ENCODE peak calls at places on chromosomes 5 and 9, in four cellular contexts. A, V, F and H are unnamed samples.

GRCh38 chr9:112377087-112377486 is 2.8 kb upstream of the HSDL2 start:
- DNase-seq in A (no peak), V (no peak), F (no peak), H (no peak)

GRCh38 chr5:60210810-60211209 is 317.3 kb upstream of the PDE4D start:
- DNase-seq in A (peak; percentile 45), V (no peak), F (no peak), H (peak; percentile 2)

GRCh38 chr9:95102001-95102433 is 215.5 kb downstream of the FANCC start:
- DNase-seq in A (no peak), V (no peak), F (no peak), H (no peak)

GRCh38 chr5:2011481-2012411 is 129.0 kb upstream of the IRX4 start:
- DNase-seq in A (no peak), V (no peak), F (no peak), H (no peak)

GRCh38 chr5:150624334-150625163 is 15.9 kb upstream of the SYNPO start:
- DNase-seq in A (peak; percentile 71), V (no peak), F (no peak), H (peak; percentile 63)

GRCh38 chr5:101288633-101289032 is 385.6 kb upstream of the ST8SIA4 start:
- DNase-seq in A (no peak), V (no peak), F (no peak), H (peak; percentile 3)

GRCh38 chr5:643811-644271 is 31.7 kb downstream of the CEP72 start:
- DNase-seq in A (no peak), V (no peak), F (no peak), H (no peak)

GRCh38 chr9:93107151-93107824 is 11.3 kb downstream of the CARD19 start:
- DNase-seq in A (no peak), V (no peak), F (no peak), H (no peak)

GRCh38 chr5:95780597-95780996 is 41.9 kb downstream of the GLRX start:
- DNase-seq in A (no peak), V (no peak), F (no peak), H (peak; percentile 45)

DNA sequence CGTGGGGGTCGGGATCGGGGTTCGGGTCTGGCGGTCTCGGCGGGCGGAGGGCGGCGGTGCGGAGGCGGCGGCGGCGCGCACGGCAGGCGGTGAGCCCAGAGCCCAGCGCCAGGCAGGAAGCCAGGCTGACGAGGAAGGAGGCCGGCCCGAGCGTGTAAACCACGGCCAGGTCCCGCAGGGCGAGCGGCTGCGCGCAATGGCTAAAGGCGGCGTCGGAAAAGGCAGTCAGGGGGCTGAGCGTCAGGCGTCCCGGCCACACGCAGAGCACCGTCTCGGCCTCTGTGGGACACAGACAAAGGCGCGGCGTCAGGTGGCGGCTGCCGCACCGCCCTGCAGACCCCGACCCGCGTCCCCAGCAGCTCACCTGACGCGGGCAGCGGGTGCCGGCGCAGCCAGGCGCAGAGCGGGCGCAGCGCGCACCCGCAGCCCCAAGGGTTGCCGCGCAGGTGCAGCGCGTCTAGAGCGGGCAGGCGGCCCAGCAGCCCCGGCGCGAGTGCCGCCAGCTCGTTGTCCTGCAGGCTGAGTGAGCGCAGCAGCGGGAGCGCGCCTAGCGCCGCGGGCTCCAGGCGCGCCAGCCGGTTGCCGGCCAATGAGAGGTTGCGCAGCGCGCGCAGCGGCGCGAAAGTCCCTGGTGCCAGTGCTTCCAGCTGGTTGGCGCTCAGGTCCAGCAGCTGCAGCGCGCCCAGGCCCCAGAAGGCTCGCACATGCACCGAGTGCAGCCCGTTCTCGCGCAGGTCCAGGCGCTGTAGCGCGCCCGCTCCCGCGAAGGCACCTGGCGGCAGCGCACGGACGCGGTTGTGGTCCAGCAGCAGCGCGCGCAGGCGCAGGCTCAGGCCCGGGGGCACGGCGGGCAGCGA is 716 bp downstream of the LRRC26 start:
- DNase-seq in A (peak; percentile 89), V (peak; percentile 69), F (peak; percentile 65), H (peak; percentile 66)
- H4K20me1 ChIP-seq in A (no peaks in the 10 kb centered on the region), V (no peaks in the 10 kb centered on the region), F (no peaks in the 10 kb centered on the region), H (no peaks in the 10 kb centered on the region)

GRCh38 chr9:4144869-4145268 is 155.0 kb downstream of the GLIS3 start:
- DNase-seq in A (no peak), V (no peak), F (no peak), H (peak; percentile 36)
- H3K4me2 ChIP-seq in A (no peak overlapping the region), V (peak overlapping the region; percentile 75), F (no peak overlapping the region), H (peak overlapping the region; percentile 76)

DNA sequence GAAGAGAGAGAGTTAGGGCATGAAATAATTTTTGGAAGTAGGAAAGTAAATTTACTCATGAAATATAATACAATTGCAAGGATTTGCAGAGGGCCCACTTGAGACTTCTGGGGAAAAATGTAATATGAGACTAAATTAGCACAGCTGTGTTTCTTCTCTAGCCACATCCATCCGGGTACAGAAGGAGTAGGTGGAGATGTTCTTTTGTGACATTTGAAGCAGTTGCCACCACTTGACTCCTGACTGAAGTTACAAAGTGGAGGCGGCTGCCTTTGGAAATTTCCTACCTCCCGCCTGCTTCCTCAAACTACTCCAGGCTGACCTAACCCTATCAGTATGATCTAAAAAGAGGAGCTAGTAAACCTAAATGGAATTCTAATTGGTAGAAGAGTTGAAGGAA is 58.1 kb upstream of the SHISAL2B start:
- DNase-seq in A (peak; percentile 21), V (no peak), F (no peak), H (no peak)
- TF ChIP-seq EZH2phosphoT487 in A (no peak), V (no peak), F (no peak), H (no peak)

GRCh38 chr5:126603402-126603991 is 2.8 kb downstream of the PHAX start:
- DNase-seq in A (no peak), V (no peak), F (no peak), H (no peak)
- H4K20me1 ChIP-seq in A (peaks cover 52% of the 10 kb centered on the region), V (peaks cover 25% of the 10 kb centered on the region), F (peaks cover 17% of the 10 kb centered on the region), H (no peaks in the 10 kb centered on the region)

DNA sequence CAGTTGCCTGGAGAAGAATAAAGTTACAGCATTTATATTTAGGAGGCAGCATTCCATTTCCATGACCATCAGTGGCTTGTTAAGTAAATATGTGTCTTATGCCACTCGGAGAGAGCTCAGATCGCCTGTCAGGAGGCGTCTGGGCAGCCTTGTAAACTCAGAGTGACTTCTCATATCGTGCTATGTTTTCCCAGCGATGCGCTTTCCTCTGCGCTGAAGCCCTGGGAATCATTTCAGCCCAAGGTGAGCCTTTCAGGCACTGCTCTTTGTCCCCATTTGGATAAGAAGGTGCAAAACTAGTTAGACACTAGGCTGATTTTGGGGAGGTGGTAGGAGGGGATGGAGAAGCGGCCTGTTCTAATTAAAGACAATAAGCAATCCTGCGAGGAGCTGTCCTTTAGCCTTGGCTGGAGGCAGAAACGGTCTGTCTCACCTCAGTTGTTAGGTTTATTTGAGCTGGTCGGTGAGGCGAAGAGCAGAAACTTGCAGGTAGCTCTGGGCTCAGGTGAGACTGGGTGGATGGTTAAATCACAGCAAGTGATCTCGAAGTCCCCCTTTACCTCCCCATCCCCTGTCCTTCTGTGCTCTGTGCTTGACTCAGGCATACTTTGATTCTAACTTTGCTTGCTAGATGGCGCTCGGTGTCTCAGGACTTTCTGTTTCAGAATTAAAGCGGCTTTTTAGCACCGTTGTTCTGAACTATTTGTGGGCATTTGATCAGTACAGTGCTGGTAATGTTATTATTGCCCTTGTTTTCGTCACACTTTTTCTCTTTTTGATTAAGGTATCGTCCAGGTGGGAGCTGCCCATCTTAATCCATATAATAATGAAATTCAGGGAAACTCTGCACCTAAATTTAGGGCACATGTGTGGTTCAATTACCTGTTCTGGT is 24.6 kb downstream of the NR2F1 start:
- DNase-seq in A (peak; percentile 94), V (peak; percentile 94), F (no peak), H (peak; percentile 74)
- H3K4me2 ChIP-seq in A (peak overlapping the region; percentile 76), V (peak overlapping the region; percentile 90), F (peak overlapping the region; percentile 39), H (peak overlapping the region; percentile 86)

DNA sequence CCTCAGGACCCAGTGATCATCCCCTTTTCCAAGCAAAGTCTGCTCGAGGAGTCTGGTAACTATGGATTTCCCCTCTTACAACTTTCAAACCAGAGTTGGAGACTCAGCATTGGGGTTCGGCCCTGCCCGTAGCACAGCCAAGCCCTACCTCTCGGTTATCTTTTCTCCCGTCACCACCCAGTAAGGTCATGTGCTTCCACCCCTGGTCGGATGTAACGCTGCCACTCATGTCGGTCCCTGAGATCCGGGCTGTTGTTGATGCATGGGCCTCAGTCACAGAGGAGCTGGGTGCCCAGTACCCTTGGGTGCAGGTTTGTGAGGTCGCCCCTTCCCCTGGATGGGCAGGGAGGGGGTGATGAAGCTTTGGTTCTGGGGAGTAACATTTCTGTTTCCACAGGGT is 1.2 kb downstream of the GALT start:
- DNase-seq in A (no peak), V (no peak), F (no peak), H (no peak)
- TF ChIP-seq EZH2phosphoT487 in A (no peak), V (no peak), F (no peak), H (no peak)

GRCh38 chr5:141490771-141491170 is 1.9 kb downstream of the PCDHGC5 start:
- DNase-seq in A (no peak), V (no peak), F (no peak), H (no peak)

GRCh38 chr5:141489841-141490240 is 960 bp downstream of the PCDHGC5 start:
- DNase-seq in A (no peak), V (no peak), F (no peak), H (no peak)

GRCh38 chr5:141490271-141490670 is 1.4 kb downstream of the PCDHGC5 start:
- DNase-seq in A (no peak), V (no peak), F (no peak), H (no peak)

GRCh38 chr5:141487131-141487530 is 1.8 kb upstream of the PCDHGC5 start:
- DNase-seq in A (no peak), V (no peak), F (no peak), H (no peak)

DNA sequence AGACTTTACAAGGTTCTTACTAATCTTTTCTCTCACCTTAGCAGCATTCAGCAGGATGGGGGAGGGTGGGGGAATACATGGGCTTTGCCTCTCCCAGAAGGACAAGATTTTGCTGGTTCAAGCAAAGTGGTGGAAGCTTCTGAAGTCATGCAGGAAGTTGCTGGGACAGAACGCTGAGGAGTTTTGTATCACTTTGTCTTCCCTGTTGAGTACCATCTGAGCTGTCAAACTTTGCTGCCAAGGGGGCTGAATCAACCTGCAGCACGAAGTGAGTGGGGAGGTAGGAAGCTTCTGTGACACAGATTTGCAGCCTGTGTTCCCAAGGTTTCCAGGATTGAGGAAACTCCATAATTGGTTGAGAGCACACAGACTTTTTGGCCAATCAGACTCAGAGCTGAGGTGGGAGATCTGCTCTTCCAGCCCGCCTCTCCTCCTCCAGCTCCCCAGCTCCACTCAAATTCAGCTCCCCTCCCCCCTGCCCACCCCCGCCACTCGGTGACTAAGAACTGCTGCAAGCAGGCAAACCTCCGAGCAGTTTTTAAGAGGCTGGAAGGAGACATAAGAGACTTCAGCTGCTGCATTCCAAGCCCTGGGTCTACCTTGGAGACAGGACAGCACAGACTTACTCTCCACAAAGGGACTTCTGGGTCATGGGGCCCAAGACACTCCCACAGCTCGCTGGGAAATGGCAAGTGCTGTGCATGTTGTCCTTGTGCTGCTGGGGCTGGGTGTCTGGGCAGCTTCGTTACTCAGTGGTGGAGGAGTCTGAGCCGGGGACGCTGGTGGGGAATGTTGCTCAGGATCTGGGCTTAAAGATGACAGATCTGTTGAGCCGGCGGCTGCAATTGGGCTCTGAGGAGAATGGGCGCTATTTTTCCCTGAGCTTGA is at the start of gene PCDHGC5:
- DNase-seq in A (no peak), V (peak; percentile 71), F (no peak), H (peak; percentile 88)
- H4K20me1 ChIP-seq in A (peaks cover 3% of the 10 kb centered on the region), V (no peaks in the 10 kb centered on the region), F (no peaks in the 10 kb centered on the region), H (no peaks in the 10 kb centered on the region)

GRCh38 chr9:4929917-4930316 is 55.2 kb upstream of the JAK2 start:
- DNase-seq in A (no peak), V (peak; percentile 63), F (no peak), H (peak; percentile 32)

GRCh38 chr9:4926239-4926638 is 58.8 kb upstream of the JAK2 start:
- DNase-seq in A (no peak), V (no peak), F (no peak), H (no peak)

GRCh38 chr9:4923580-4924544 is 61.2 kb upstream of the JAK2 start:
- DNase-seq in A (peak; percentile 35), V (peak; percentile 53), F (no peak), H (peak; percentile 51)

GRCh38 chr9:4927043-4927471 is 58.0 kb upstream of the JAK2 start:
- DNase-seq in A (peak; percentile 62), V (no peak), F (no peak), H (peak; percentile 40)

GRCh38 chr9:4927701-4928100 is 57.4 kb upstream of the JAK2 start:
- DNase-seq in A (no peak), V (no peak), F (no peak), H (peak; percentile 39)
- H3K4me2 ChIP-seq in A (no peak overlapping the region), V (no peak overlapping the region), F (no peak overlapping the region), H (peak overlapping the region; percentile 63)